ENCODE peak calls at places on chromosome 5, in six cellular contexts. One of them, this sample, is unnamed. For H3K9me3, the result is how much of the 10 kb centered on the place peaks cover.

GRCh38 chr5:77832938-77833337 is 56.8 kb upstream of the TBCA start:
- DNase-seq in spleen: no peak
- DNase-seq in ovary: no peak
- DNase-seq in effector memory CD4-positive, alpha-beta T cell: no peak
- DNase-seq in CD8-positive, alpha-beta T cell: no peak
- DNase-seq in neural progenitor cell: no peak
- DNase-seq in this sample: no peak

GRCh38 chr5:36878421-36879088 is 2.0 kb downstream of the NIPBL start:
- DNase-seq in spleen: peak
- DNase-seq in ovary: peak
- DNase-seq in effector memory CD4-positive, alpha-beta T cell: no peak
- DNase-seq in CD8-positive, alpha-beta T cell: no peak
- DNase-seq in neural progenitor cell: peak
- DNase-seq in this sample: no peak

GRCh38 chr5:176612008-176612407 is 2.1 kb upstream of the GPRIN1 start:
- DNase-seq in spleen: no peak
- DNase-seq in ovary: no peak
- DNase-seq in effector memory CD4-positive, alpha-beta T cell: no peak
- DNase-seq in CD8-positive, alpha-beta T cell: no peak
- DNase-seq in neural progenitor cell: no peak
- DNase-seq in this sample: no peak

GRCh38 chr5:177454397-177455035 is 7.9 kb downstream of the PRR7 start:
- DNase-seq in spleen: peak
- DNase-seq in ovary: peak
- DNase-seq in effector memory CD4-positive, alpha-beta T cell: peak
- DNase-seq in CD8-positive, alpha-beta T cell: peak
- DNase-seq in neural progenitor cell: peak
- DNase-seq in this sample: peak

GRCh38 chr5:96844476-96844990 is 31.8 kb upstream of the ERAP2 start:
- DNase-seq in spleen: no peak
- DNase-seq in ovary: no peak
- DNase-seq in effector memory CD4-positive, alpha-beta T cell: no peak
- DNase-seq in CD8-positive, alpha-beta T cell: no peak
- DNase-seq in neural progenitor cell: no peak
- DNase-seq in this sample: no peak

GRCh38 chr5:154479160-154479943 is 1.3 kb upstream of the HAND1 start:
- DNase-seq in spleen: peak
- DNase-seq in ovary: no peak
- DNase-seq in effector memory CD4-positive, alpha-beta T cell: no peak
- DNase-seq in CD8-positive, alpha-beta T cell: no peak
- DNase-seq in neural progenitor cell: peak
- DNase-seq in this sample: no peak

GRCh38 chr5:110027527-110028322 is 338.0 kb downstream of the MAN2A1 start:
- DNase-seq in spleen: no peak
- DNase-seq in ovary: no peak
- DNase-seq in effector memory CD4-positive, alpha-beta T cell: no peak
- DNase-seq in CD8-positive, alpha-beta T cell: no peak
- DNase-seq in neural progenitor cell: no peak
- DNase-seq in this sample: no peak

GRCh38 chr5:170511550-170511949 is 7.7 kb downstream of the KCNIP1 start:
- DNase-seq in spleen: no peak
- DNase-seq in ovary: no peak
- DNase-seq in effector memory CD4-positive, alpha-beta T cell: no peak
- DNase-seq in CD8-positive, alpha-beta T cell: no peak
- DNase-seq in neural progenitor cell: no peak
- DNase-seq in this sample: no peak

GRCh38 chr5:142863856-142864255 is 93.7 kb downstream of the ARHGAP26 start:
- DNase-seq in spleen: no peak
- DNase-seq in ovary: no peak
- DNase-seq in effector memory CD4-positive, alpha-beta T cell: no peak
- DNase-seq in CD8-positive, alpha-beta T cell: no peak
- DNase-seq in neural progenitor cell: no peak
- DNase-seq in this sample: no peak

GRCh38 chr5:11384441-11385250 is 519.6 kb downstream of the CTNND2 start:
- DNase-seq in spleen: no peak
- DNase-seq in ovary: peak
- DNase-seq in effector memory CD4-positive, alpha-beta T cell: no peak
- DNase-seq in CD8-positive, alpha-beta T cell: no peak
- DNase-seq in neural progenitor cell: peak
- DNase-seq in this sample: no peak

GRCh38 chr5:174925586-174925985 is 201.2 kb downstream of the MSX2 start:
- DNase-seq in spleen: no peak
- DNase-seq in ovary: no peak
- DNase-seq in effector memory CD4-positive, alpha-beta T cell: no peak
- DNase-seq in CD8-positive, alpha-beta T cell: no peak
- DNase-seq in neural progenitor cell: no peak
- DNase-seq in this sample: no peak

GRCh38 chr5:19616821-19617220 is 371.2 kb downstream of the CDH18 start:
- DNase-seq in spleen: no peak
- DNase-seq in ovary: no peak
- DNase-seq in effector memory CD4-positive, alpha-beta T cell: no peak
- DNase-seq in CD8-positive, alpha-beta T cell: no peak
- DNase-seq in neural progenitor cell: no peak
- DNase-seq in this sample: no peak

GRCh38 chr5:172973127-172973916 is 10.2 kb upstream of the ATP6V0E1 start:
- DNase-seq in spleen: no peak
- DNase-seq in ovary: no peak
- DNase-seq in effector memory CD4-positive, alpha-beta T cell: no peak
- DNase-seq in CD8-positive, alpha-beta T cell: no peak
- DNase-seq in neural progenitor cell: no peak
- DNase-seq in this sample: no peak

GRCh38 chr5:80059354-80059980 is 24.3 kb downstream of the THBS4 start:
- DNase-seq in spleen: no peak
- DNase-seq in ovary: no peak
- DNase-seq in effector memory CD4-positive, alpha-beta T cell: no peak
- DNase-seq in CD8-positive, alpha-beta T cell: no peak
- DNase-seq in neural progenitor cell: no peak
- DNase-seq in this sample: no peak

GRCh38 chr5:15499528-15500325 is at the start of gene FBXL7:
- DNase-seq in spleen: peak
- DNase-seq in ovary: peak
- DNase-seq in effector memory CD4-positive, alpha-beta T cell: no peak
- DNase-seq in CD8-positive, alpha-beta T cell: no peak
- DNase-seq in neural progenitor cell: peak
- DNase-seq in this sample: no peak

GRCh38 chr5:61673007-61673735 is 341.1 kb downstream of the ZSWIM6 start:
- DNase-seq in spleen: no peak
- DNase-seq in ovary: no peak
- DNase-seq in effector memory CD4-positive, alpha-beta T cell: no peak
- DNase-seq in CD8-positive, alpha-beta T cell: no peak
- DNase-seq in neural progenitor cell: peak
- DNase-seq in this sample: no peak

GRCh38 chr5:147750065-147750464 is 32.5 kb downstream of the JAKMIP2 start:
- DNase-seq in spleen: no peak
- DNase-seq in ovary: no peak
- DNase-seq in effector memory CD4-positive, alpha-beta T cell: no peak
- DNase-seq in CD8-positive, alpha-beta T cell: no peak
- DNase-seq in neural progenitor cell: peak
- DNase-seq in this sample: no peak

GRCh38 chr5:146962801-146963355 is 84.3 kb upstream of the PPP2R2B start:
- DNase-seq in spleen: no peak
- DNase-seq in ovary: no peak
- DNase-seq in effector memory CD4-positive, alpha-beta T cell: no peak
- DNase-seq in CD8-positive, alpha-beta T cell: no peak
- DNase-seq in neural progenitor cell: no peak
- DNase-seq in this sample: no peak

GRCh38 chr5:174777545-174777944 is 53.2 kb downstream of the MSX2 start:
- DNase-seq in spleen: no peak
- DNase-seq in ovary: no peak
- DNase-seq in effector memory CD4-positive, alpha-beta T cell: no peak
- DNase-seq in CD8-positive, alpha-beta T cell: no peak
- DNase-seq in neural progenitor cell: no peak
- DNase-seq in this sample: no peak

GRCh38 chr5:145776886-145777285 is 58.3 kb downstream of the PRELID2 start:
- DNase-seq in spleen: no peak
- DNase-seq in ovary: no peak
- DNase-seq in effector memory CD4-positive, alpha-beta T cell: no peak
- DNase-seq in CD8-positive, alpha-beta T cell: no peak
- DNase-seq in neural progenitor cell: no peak
- DNase-seq in this sample: no peak

GRCh38 chr5:38413696-38414095 is 142.8 kb downstream of the LIFR start:
- DNase-seq in spleen: no peak
- DNase-seq in ovary: no peak
- DNase-seq in effector memory CD4-positive, alpha-beta T cell: no peak
- DNase-seq in CD8-positive, alpha-beta T cell: no peak
- DNase-seq in neural progenitor cell: no peak
- DNase-seq in this sample: no peak

GRCh38 chr5:56078675-56079500 is 84.1 kb upstream of the IL6ST start:
- DNase-seq in spleen: no peak
- DNase-seq in ovary: no peak
- DNase-seq in effector memory CD4-positive, alpha-beta T cell: no peak
- DNase-seq in CD8-positive, alpha-beta T cell: no peak
- DNase-seq in neural progenitor cell: no peak
- DNase-seq in this sample: no peak

GRCh38 chr5:82205005-82205404 is 73.1 kb downstream of the RPS23 start:
- DNase-seq in spleen: no peak
- DNase-seq in ovary: no peak
- DNase-seq in effector memory CD4-positive, alpha-beta T cell: no peak
- DNase-seq in CD8-positive, alpha-beta T cell: no peak
- DNase-seq in neural progenitor cell: no peak
- DNase-seq in this sample: no peak

GRCh38 chr5:106873558-106873957 is 797.2 kb downstream of the EFNA5 start:
- DNase-seq in spleen: no peak
- DNase-seq in ovary: no peak
- DNase-seq in effector memory CD4-positive, alpha-beta T cell: no peak
- DNase-seq in CD8-positive, alpha-beta T cell: no peak
- DNase-seq in neural progenitor cell: no peak
- DNase-seq in this sample: no peak

DNA sequence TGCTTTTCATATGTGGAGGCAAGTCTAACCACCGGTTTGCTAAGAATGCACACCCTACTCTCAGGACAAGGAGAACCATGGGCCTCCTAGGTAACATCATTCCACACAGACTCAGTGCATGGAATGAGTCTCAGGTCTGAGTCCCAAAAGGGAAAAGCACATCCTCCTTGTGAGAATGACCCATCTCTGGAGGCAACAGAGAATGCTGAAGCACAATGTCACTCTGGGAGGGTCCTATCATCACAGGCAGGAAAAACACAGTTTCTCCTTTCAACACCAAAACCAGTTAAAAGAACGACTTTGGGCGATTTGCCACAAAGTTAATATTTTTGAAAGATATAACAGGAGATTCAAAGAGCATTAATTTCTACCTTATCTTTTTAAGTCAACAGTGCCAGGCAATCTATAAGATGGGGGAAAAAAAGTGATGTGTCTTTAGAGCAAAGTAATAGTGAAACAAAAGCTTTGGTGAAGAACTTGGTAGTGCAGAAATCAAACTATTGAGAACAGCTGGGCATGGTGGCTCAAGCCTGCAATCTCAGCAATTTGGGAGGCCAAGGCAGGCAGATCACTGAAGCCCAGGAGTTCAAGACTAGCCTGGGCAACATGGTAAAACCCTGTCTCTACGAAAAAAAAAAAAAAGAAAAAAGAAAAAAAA is 97.3 kb downstream of the OXCT1 start:
- DNase-seq in spleen: no peak
- DNase-seq in ovary: no peak
- DNase-seq in effector memory CD4-positive, alpha-beta T cell: no peak
- DNase-seq in CD8-positive, alpha-beta T cell: no peak
- DNase-seq in neural progenitor cell: no peak
- DNase-seq in this sample: no peak
- H3K9me3 ChIP-seq in spleen: under half
- H3K9me3 ChIP-seq in ovary: under half
- H3K9me3 ChIP-seq in effector memory CD4-positive, alpha-beta T cell: under half
- H3K9me3 ChIP-seq in CD8-positive, alpha-beta T cell: under half
- H3K9me3 ChIP-seq in neural progenitor cell: under half
- H3K9me3 ChIP-seq in this sample: under half

GRCh38 chr5:76754765-76755164 is 38.8 kb downstream of the F2R start:
- DNase-seq in spleen: no peak
- DNase-seq in ovary: no peak
- DNase-seq in effector memory CD4-positive, alpha-beta T cell: no peak
- DNase-seq in CD8-positive, alpha-beta T cell: no peak
- DNase-seq in neural progenitor cell: no peak
- DNase-seq in this sample: no peak
- H3K9me3 ChIP-seq in spleen: under half
- H3K9me3 ChIP-seq in ovary: under half
- H3K9me3 ChIP-seq in effector memory CD4-positive, alpha-beta T cell: under half
- H3K9me3 ChIP-seq in CD8-positive, alpha-beta T cell: under half
- H3K9me3 ChIP-seq in neural progenitor cell: under half
- H3K9me3 ChIP-seq in this sample: under half

GRCh38 chr5:1053391-1054017 is 44.9 kb downstream of the NKD2 start:
- DNase-seq in spleen: no peak
- DNase-seq in ovary: no peak
- DNase-seq in effector memory CD4-positive, alpha-beta T cell: no peak
- DNase-seq in CD8-positive, alpha-beta T cell: no peak
- DNase-seq in neural progenitor cell: no peak
- DNase-seq in this sample: no peak

GRCh38 chr5:1052641-1053390 is 44.2 kb downstream of the NKD2 start:
- DNase-seq in spleen: no peak
- DNase-seq in ovary: no peak
- DNase-seq in effector memory CD4-positive, alpha-beta T cell: no peak
- DNase-seq in CD8-positive, alpha-beta T cell: no peak
- DNase-seq in neural progenitor cell: no peak
- DNase-seq in this sample: no peak

GRCh38 chr5:1055896-1056610 is 47.5 kb downstream of the NKD2 start:
- DNase-seq in spleen: no peak
- DNase-seq in ovary: no peak
- DNase-seq in effector memory CD4-positive, alpha-beta T cell: no peak
- DNase-seq in CD8-positive, alpha-beta T cell: no peak
- DNase-seq in neural progenitor cell: no peak
- DNase-seq in this sample: no peak

GRCh38 chr5:1054799-1055775 is 46.5 kb downstream of the NKD2 start:
- DNase-seq in spleen: no peak
- DNase-seq in ovary: no peak
- DNase-seq in effector memory CD4-positive, alpha-beta T cell: no peak
- DNase-seq in CD8-positive, alpha-beta T cell: no peak
- DNase-seq in neural progenitor cell: no peak
- DNase-seq in this sample: no peak

DNA sequence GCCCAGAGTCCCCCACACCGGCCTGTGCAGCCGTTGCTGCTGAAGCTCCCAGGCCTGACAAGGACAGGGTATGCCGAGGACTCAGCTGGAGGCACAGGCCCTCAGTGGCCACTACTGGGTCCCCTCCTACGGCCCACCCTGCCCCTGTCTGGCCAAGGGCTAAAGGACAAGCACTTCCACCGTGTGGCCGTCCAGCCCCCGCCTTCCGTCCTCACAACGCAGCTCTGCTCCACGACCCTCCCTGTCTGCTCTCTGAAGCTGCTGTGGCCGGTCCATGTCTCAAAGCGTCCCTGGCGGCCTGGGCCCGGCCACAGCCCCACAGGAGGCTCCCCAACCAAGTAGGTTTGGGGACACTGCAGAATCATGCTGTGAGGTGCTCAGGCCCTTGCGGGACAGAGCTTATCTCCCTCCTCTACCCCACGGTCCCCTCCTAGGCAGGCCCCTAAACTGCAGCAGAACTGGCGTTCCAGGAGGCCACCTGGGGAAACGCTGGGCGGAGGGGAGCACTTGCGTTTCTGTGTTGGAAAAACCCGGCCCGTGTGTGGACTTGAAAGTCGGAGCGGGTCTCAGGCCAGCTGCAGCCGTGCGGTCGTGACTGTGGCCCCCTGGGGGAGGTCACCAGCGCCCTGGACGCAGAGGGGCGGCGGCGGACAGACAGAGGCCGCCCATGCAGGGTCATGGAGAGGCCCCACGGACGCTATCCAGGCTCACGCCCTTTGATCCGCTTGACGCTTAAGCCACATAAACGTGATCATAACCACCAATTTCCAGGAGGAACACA is 45.6 kb downstream of the NKD2 start:
- DNase-seq in spleen: no peak
- DNase-seq in ovary: no peak
- DNase-seq in effector memory CD4-positive, alpha-beta T cell: no peak
- DNase-seq in CD8-positive, alpha-beta T cell: no peak
- DNase-seq in neural progenitor cell: no peak
- DNase-seq in this sample: no peak
- H3K9me3 ChIP-seq in spleen: under half
- H3K9me3 ChIP-seq in ovary: under half
- H3K9me3 ChIP-seq in effector memory CD4-positive, alpha-beta T cell: under half
- H3K9me3 ChIP-seq in CD8-positive, alpha-beta T cell: under half
- H3K9me3 ChIP-seq in neural progenitor cell: under half
- H3K9me3 ChIP-seq in this sample: under half

GRCh38 chr5:131845828-131846227 is 49.0 kb upstream of the FNIP1 start:
- DNase-seq in spleen: no peak
- DNase-seq in ovary: no peak
- DNase-seq in effector memory CD4-positive, alpha-beta T cell: no peak
- DNase-seq in CD8-positive, alpha-beta T cell: no peak
- DNase-seq in neural progenitor cell: no peak
- DNase-seq in this sample: no peak
- H3K9me3 ChIP-seq in spleen: half or more
- H3K9me3 ChIP-seq in ovary: under half
- H3K9me3 ChIP-seq in effector memory CD4-positive, alpha-beta T cell: under half
- H3K9me3 ChIP-seq in CD8-positive, alpha-beta T cell: under half
- H3K9me3 ChIP-seq in neural progenitor cell: under half
- H3K9me3 ChIP-seq in this sample: under half

This sample was measured in T-helper 17 cell.